ENCODE peak calls at places on chromosomes 7 and 10, in four cellular contexts. X, T, J and Z are unnamed samples.

GRCh38 chr7:28885771-28886170 is 72.4 kb downstream of the TRIL start:
- DNase-seq in X (no peak), T (no peak), J (no peak), Z (no peak)

GRCh38 chr7:30519122-30519521 is 14.5 kb upstream of the GGCT start:
- DNase-seq in X (no peak), T (no peak), J (no peak), Z (no peak)

GRCh38 chr7:80411621-80412020 is 100.2 kb downstream of the GNAT3 start:
- DNase-seq in X (peak), T (no peak), J (no peak), Z (no peak)

GRCh38 chr10:47027108-47027811 is 116.0 kb downstream of the PTPN20 start:
- DNase-seq in X (no peak), T (no peak), J (no peak), Z (no peak)

GRCh38 chr10:93760490-93760889 is 2.8 kb downstream of the LGI1 start:
- DNase-seq in X (no peak), T (no peak), J (no peak), Z (no peak)

GRCh38 chr10:67815571-67816059 is 22.4 kb downstream of the DNAJC12 start:
- DNase-seq in X (no peak), T (peak), J (no peak), Z (peak)

GRCh38 chr10:97647556-97647955 is 7.1 kb downstream of the PI4K2A start:
- DNase-seq in X (peak), T (peak), J (no peak), Z (peak)

GRCh38 chr7:40641717-40642116 is 506.9 kb downstream of the SUGCT start:
- DNase-seq in X (no peak), T (no peak), J (no peak), Z (no peak)